ENCODE peak calls at places on chromosomes 11 and 22, in five cellular contexts. G, V, O, N and F are unnamed samples.

GRCh38 chr22:49774046-49774445 is 53.6 kb downstream of the BRD1 start:
- DNase-seq in G (no peak), O (no peak), N (no peak), V (no peak), F (no peak)

GRCh38 chr11:72851726-72852125 is 37.5 kb downstream of the ATG16L2 start:
- DNase-seq in N (no peak), V (no peak), O (no peak), G (no peak), F (no peak)

GRCh38 chr11:20309626-20310025 is 53.9 kb upstream of the HTATIP2 start:
- DNase-seq in V (no peak), G (no peak), O (no peak), N (no peak), F (no peak)

GRCh38 chr11:128544625-128545024 is 42.7 kb downstream of the ETS1 start:
- DNase-seq in G (no peak), N (no peak), V (no peak), O (no peak), F (no peak)

GRCh38 chr11:63961608-63962412 is 12.6 kb upstream of the COX8A start:
- DNase-seq in N (no peak), O (no peak), G (no peak), V (no peak), F (peak; percentile 64)

GRCh38 chr11:62071408-62071807 is 52.4 kb upstream of the INCENP start:
- DNase-seq in G (no peak), N (no peak), V (peak; percentile 1), O (no peak), F (no peak)

GRCh38 chr11:122618927-122619326 is 36.6 kb upstream of the UBASH3B start:
- DNase-seq in N (no peak), G (no peak), V (no peak), O (no peak), F (no peak)

GRCh38 chr11:65558785-65559509 is 788 bp upstream of the LTBP3 start:
- DNase-seq in G (peak; percentile 79), O (no peak), V (no peak), N (no peak), F (peak; percentile 70)

GRCh38 chr11:12163181-12163841 is 52.9 kb downstream of the MICAL2 start:
- DNase-seq in G (peak; percentile 75), V (peak; percentile 73), O (no peak), N (no peak), F (peak; percentile 48)
- H3K4me1 ChIP-seq in G (peaks cover 93% of the 10 kb centered on the region), V (peaks cover 42% of the 10 kb centered on the region), O (peaks cover 79% of the 10 kb centered on the region), N (peaks cover 58% of the 10 kb centered on the region), F (peaks cover 17% of the 10 kb centered on the region)

DNA sequence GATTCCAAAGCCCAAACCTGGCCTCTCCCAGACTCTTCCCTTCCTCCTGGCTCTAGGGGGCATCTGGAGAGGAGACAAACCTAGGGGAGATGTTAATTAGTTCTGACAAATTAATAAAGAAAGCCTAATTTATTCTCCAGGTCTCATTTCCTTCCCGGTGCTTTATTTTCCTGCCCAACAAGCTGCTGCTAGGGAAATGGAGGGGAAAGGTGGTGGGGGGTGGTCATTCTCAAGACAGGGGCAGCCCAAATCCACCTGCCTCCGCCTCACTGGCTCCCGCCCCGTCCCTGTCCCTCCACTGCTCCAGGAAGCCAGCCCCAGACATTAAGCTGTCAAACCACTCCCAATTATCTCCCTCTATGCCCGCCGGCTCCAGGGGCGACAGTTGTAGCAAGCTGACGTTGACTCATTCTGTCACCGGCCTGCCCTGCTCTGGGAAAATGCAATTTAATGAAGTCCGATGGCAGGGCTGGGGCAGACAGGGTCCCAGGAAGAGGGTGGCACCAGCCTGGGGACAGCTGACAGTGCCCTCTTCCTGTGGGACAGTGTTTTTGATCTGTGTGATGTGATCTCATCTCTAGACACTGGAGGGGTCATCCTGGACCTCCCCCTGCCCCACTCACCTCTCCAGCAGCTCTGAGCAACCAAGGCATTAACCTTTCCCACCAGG is 27.3 kb downstream of the NECTIN1 start:
- DNase-seq in N (no peak), G (no peak), O (no peak), V (no peak), F (no peak)
- H3K4me1 ChIP-seq in N (peaks cover 18% of the 10 kb centered on the region), G (peaks cover 51% of the 10 kb centered on the region), O (peaks cover 2% of the 10 kb centered on the region), V (peaks cover 81% of the 10 kb centered on the region), F (no peaks in the 10 kb centered on the region)

GRCh38 chr22:46863794-46864193 is 101.3 kb downstream of the TBC1D22A start:
- DNase-seq in O (no peak), G (no peak), N (no peak), V (no peak), F (peak; percentile 29)

GRCh38 chr22:46862418-46863324 is 100.2 kb downstream of the TBC1D22A start:
- DNase-seq in V (no peak), N (no peak), G (no peak), O (no peak), F (peak; percentile 42)

GRCh38 chr22:46865052-46865434 is 102.6 kb downstream of the TBC1D22A start:
- DNase-seq in N (no peak), V (no peak), G (no peak), O (no peak), F (peak; percentile 19)

GRCh38 chr22:46865642-46866041 is 103.2 kb downstream of the TBC1D22A start:
- DNase-seq in V (no peak), O (no peak), G (no peak), N (no peak), F (no peak)

DNA sequence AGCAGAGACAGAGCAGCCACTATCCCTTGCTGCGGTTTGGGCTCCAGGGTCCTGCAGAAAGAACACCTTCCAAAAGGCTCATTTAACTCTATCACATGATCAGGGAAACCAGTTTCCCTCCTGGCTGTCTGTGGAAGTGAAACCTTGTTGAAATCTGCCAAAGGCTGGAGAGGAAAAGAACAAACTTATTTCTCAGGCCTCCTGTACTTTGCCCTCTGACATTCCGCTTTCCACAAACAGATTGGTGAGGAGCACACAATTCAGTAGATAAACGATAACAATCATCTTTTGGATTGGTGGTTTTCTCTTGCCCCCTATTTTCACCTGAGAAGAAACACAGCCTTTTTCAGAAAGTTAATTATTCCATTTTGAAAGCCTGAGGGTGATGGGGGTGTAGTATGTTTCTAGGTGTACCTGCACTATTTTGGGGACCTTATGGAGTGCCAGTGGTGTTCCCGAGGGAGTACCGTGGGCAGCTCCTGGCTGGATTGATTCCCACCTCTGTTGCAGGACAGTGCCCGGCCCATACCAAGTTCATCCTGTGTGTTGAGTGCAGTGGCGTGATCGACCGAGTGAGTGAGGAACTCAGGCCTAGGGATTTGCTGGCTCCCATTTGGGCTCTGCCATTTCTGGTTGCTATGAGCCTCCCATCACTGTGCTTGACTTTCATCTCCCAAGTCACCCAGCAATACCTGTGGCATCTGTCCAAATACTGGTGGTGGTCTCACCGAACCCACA is 102.0 kb downstream of the TBC1D22A start:
- DNase-seq in G (no peak), N (no peak), V (no peak), O (no peak), F (peak; percentile 30)
- H3K4me1 ChIP-seq in G (no peaks in the 10 kb centered on the region), N (no peaks in the 10 kb centered on the region), V (no peaks in the 10 kb centered on the region), O (no peaks in the 10 kb centered on the region), F (no peaks in the 10 kb centered on the region)

GRCh38 chr11:3133456-3134217 is 31.5 kb downstream of the OSBPL5 start:
- DNase-seq in G (peak; percentile 38), O (no peak), V (peak; percentile 70), N (no peak), F (peak; percentile 30)

GRCh38 chr11:3134218-3134621 is 30.9 kb downstream of the OSBPL5 start:
- DNase-seq in V (peak; percentile 76), O (no peak), G (peak; percentile 15), N (no peak), F (peak; percentile 30)

GRCh38 chr11:3132271-3132781 is 32.8 kb downstream of the OSBPL5 start:
- DNase-seq in N (no peak), O (no peak), V (peak; percentile 73), G (no peak), F (peak; percentile 23)

GRCh38 chr11:3131330-3131941 is 33.7 kb downstream of the OSBPL5 start:
- DNase-seq in O (no peak), V (no peak), N (no peak), G (no peak), F (no peak)

GRCh38 chr11:3132831-3133455 is 32.2 kb downstream of the OSBPL5 start:
- DNase-seq in G (peak; percentile 15), N (no peak), V (no peak), O (no peak), F (peak; percentile 40)
- H3K4me1 ChIP-seq in G (peaks cover 25% of the 10 kb centered on the region), N (no peaks in the 10 kb centered on the region), V (peaks cover 50% of the 10 kb centered on the region), O (no peaks in the 10 kb centered on the region), F (no peaks in the 10 kb centered on the region)